ENCODE peak calls at places on chromosomes 2 and 18, in nine cellular contexts. A, P, J, U, D, G, Z, R and S are unnamed samples.

GRCh38 chr2:6224267-6224666 is 532.1 kb downstream of the SOX11 start:
- DNase-seq in A (no peak), P (no peak), J (no peak), U (no peak), D (no peak), G (no peak), Z (no peak), R (no peak), S (no peak)

GRCh38 chr2:109448946-109449788 is 164.6 kb downstream of the SEPTIN10 start:
- DNase-seq in A (peak; percentile 87), P (no peak), J (no peak), U (peak; percentile 62), D (no peak), G (no peak), Z (no peak), R (peak; percentile 69), S (no peak)

GRCh38 chr2:2102870-2103269 is 228.2 kb downstream of the MYT1L start:
- DNase-seq in A (no peak), P (no peak), J (no peak), U (no peak), D (no peak), G (no peak), Z (no peak), R (no peak), S (no peak)

GRCh38 chr2:71609441-71609840 is 156.1 kb downstream of the DYSF start:
- DNase-seq in A (no peak), P (no peak), J (no peak), U (peak; percentile 68), D (no peak), G (peak; percentile 7), Z (peak; percentile 77), R (no peak), S (peak; percentile 59)

GRCh38 chr18:24187049-24187448 is 48.2 kb downstream of the CABYR start:
- DNase-seq in A (no peak), P (no peak), J (no peak), U (no peak), D (no peak), G (no peak), Z (no peak), R (no peak), S (no peak)

GRCh38 chr2:3677436-3677835 is 19.4 kb downstream of the ALLC start:
- DNase-seq in A (no peak), P (no peak), J (no peak), U (no peak), D (no peak), G (no peak), Z (no peak), R (no peak), S (no peak)

GRCh38 chr2:46230115-46230571 is 67.1 kb upstream of the EPAS1 start:
- DNase-seq in A (peak; percentile 77), P (peak; percentile 53), J (peak; percentile 9), U (no peak), D (no peak), G (no peak), Z (no peak), R (peak; percentile 38), S (no peak)

GRCh38 chr2:20178404-20179178 is 46.3 kb downstream of the SDC1 start:
- DNase-seq in A (no peak), P (no peak), J (no peak), U (no peak), D (no peak), G (peak; percentile 55), Z (no peak), R (no peak), S (no peak)

GRCh38 chr2:64804651-64805050 is 150.9 kb upstream of the SERTAD2 start:
- DNase-seq in A (no peak), P (no peak), J (no peak), U (no peak), D (no peak), G (no peak), Z (no peak), R (no peak), S (no peak)

GRCh38 chr2:26462511-26463251 is 15.2 kb downstream of the OTOF start:
- DNase-seq in A (peak; percentile 80), P (peak; percentile 33), J (no peak), U (peak; percentile 51), D (peak; percentile 38), G (peak; percentile 66), Z (peak; percentile 90), R (no peak), S (peak; percentile 63)

GRCh38 chr18:75205760-75206109 is 3.2 kb downstream of the PTGR3 start:
- DNase-seq in A (no peak), P (no peak), J (no peak), U (no peak), D (peak; percentile 23), G (no peak), Z (no peak), R (no peak), S (peak; percentile 58)

GRCh38 chr2:25418944-25419677 is 77.4 kb upstream of the DNMT3A start:
- DNase-seq in A (no peak), P (no peak), J (no peak), U (no peak), D (no peak), G (no peak), Z (no peak), R (no peak), S (peak; percentile 8)

GRCh38 chr18:36302676-36303075 is 5.2 kb downstream of the FHOD3 start:
- DNase-seq in A (no peak), P (no peak), J (no peak), U (no peak), D (no peak), G (no peak), Z (peak; percentile 66), R (no peak), S (peak; percentile 39)

GRCh38 chr2:71801969-71802368 is 345.7 kb downstream of the CYP26B1 start:
- DNase-seq in A (peak; percentile 84), P (peak; percentile 57), J (no peak), U (peak; percentile 70), D (peak; percentile 30), G (no peak), Z (peak; percentile 79), R (peak; percentile 69), S (peak; percentile 80)

GRCh38 chr2:142914507-142915313 is 37.2 kb downstream of the KYNU start:
- DNase-seq in A (no peak), P (no peak), J (no peak), U (no peak), D (no peak), G (no peak), Z (no peak), R (no peak), S (no peak)

GRCh38 chr18:67200665-67201064 is 315.9 kb downstream of the DSEL start:
- DNase-seq in A (no peak), P (no peak), J (no peak), U (no peak), D (no peak), G (no peak), Z (no peak), R (no peak), S (no peak)

GRCh38 chr2:232117413-232117812 is 155.9 kb downstream of the DIS3L2 start:
- DNase-seq in A (no peak), P (no peak), J (no peak), U (no peak), D (no peak), G (no peak), Z (no peak), R (no peak), S (no peak)

GRCh38 chr18:77035380-77035779 is 97.2 kb downstream of the MBP start:
- DNase-seq in A (no peak), P (no peak), J (no peak), U (peak; percentile 10), D (no peak), G (no peak), Z (peak; percentile 3), R (no peak), S (no peak)

DNA sequence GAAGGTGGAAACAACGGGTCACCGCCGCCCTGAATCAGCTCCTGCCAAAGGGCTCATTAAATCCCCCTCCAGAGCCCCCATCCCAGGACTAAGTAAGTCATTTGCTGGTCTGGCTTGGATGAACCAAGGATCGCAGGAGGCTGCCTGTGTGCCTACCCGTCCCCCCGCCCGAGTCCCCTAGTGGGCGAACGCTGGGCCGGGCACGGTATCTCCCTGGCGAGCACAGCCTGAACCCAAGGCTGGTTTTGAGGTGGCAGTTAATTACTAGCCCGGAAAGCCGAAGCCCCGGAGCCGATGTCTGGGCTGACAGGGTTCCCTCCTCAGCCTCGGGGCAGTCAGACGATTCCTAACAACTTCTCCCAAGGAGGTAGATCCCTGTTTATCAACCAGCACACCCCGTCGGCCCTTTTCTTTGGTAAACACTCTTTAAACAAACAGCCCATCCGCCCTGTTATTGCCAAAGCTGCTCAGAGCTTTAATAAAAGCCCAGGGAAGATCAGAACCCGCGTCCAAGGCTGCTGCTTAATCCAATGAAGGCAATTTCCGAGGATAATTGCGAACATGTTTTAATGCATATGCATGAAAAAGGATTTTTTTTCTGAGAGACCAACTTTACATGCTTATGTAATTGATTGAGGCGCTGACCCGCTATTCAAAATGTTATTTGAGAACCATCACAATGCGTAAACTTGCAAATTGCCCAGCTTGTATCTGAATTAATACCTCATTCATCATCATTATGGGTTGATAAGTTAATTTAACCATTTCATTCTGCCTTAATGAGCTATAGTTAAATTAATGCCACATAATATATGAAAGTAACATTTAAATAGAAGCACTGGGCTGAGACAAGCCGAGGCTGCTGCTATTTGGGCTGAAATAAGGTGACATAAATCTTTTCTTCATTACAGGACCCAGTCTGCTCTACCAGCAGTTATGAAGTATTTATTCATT is 10.5 kb downstream of the EVX2 start:
- DNase-seq in A (no peak), P (no peak), J (no peak), U (no peak), D (no peak), G (no peak), Z (no peak), R (no peak), S (no peak)
- H3K27me3 ChIP-seq in A (peaks cover 38% of the 10 kb centered on the region), P (peaks cover 100% of the 10 kb centered on the region), J (peaks cover 73% of the 10 kb centered on the region), U (peaks cover 62% of the 10 kb centered on the region), D (peaks cover 51% of the 10 kb centered on the region), G (no peaks in the 10 kb centered on the region), Z (peaks cover 86% of the 10 kb centered on the region), R (peaks cover 100% of the 10 kb centered on the region), S (peaks cover 94% of the 10 kb centered on the region)

GRCh38 chr2:85264471-85264870 is 63.3 kb downstream of the TGOLN2 start:
- DNase-seq in A (no peak), P (no peak), J (no peak), U (no peak), D (no peak), G (no peak), Z (no peak), R (no peak), S (peak; percentile 69)
- H3K4me1 ChIP-seq in A (peaks cover 2% of the 10 kb centered on the region), P (peaks cover 47% of the 10 kb centered on the region), J (no peaks in the 10 kb centered on the region), U (no peaks in the 10 kb centered on the region), D (peaks cover 16% of the 10 kb centered on the region), G (no peaks in the 10 kb centered on the region), Z (peaks cover 15% of the 10 kb centered on the region), R (peaks cover 84% of the 10 kb centered on the region), S (peaks cover 35% of the 10 kb centered on the region)

GRCh38 chr2:94861308-94862152 is 9.7 kb upstream of the TEKT4 start:
- DNase-seq in A (no peak), P (no peak), J (no peak), U (no peak), D (no peak), G (peak; percentile 42), Z (no peak), R (peak; percentile 7), S (no peak)
- H3K27me3 ChIP-seq in A (peaks cover 4% of the 10 kb centered on the region), P (peaks cover 52% of the 10 kb centered on the region), J (no peaks in the 10 kb centered on the region), U (peaks cover 55% of the 10 kb centered on the region), D (peaks cover 2% of the 10 kb centered on the region), G (no peaks in the 10 kb centered on the region), Z (peaks cover 30% of the 10 kb centered on the region), R (peaks cover 99% of the 10 kb centered on the region), S (peaks cover 17% of the 10 kb centered on the region)

DNA sequence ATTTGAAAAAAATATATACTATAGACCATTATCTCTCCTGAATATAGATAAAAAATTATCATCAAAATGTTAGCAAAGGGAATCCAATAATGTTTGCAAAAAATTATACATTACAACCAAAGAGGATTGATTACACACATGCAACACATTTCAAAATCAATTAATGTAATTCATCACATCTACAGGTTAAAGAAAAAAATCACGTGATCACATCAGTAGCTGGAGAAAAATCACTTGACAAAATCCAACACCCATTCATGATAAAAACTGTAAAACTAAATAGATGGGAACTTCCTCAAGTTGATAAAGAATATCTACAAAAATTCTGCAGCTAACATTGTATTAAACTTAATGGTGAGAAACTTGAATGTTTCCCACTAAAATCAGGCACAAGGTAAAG is 1047.5 kb upstream of the CNTNAP5 start:
- DNase-seq in A (no peak), P (no peak), J (no peak), U (no peak), D (no peak), G (no peak), Z (no peak), R (no peak), S (no peak)
- H3K4me1 ChIP-seq in A (no peaks in the 10 kb centered on the region), P (no peaks in the 10 kb centered on the region), J (no peaks in the 10 kb centered on the region), U (peaks cover 7% of the 10 kb centered on the region), D (no peaks in the 10 kb centered on the region), G (no peaks in the 10 kb centered on the region), Z (no peaks in the 10 kb centered on the region), R (no peaks in the 10 kb centered on the region), S (no peaks in the 10 kb centered on the region)